ENCODE peak calls at places on chromosomes 7 and 10, in eight cellular contexts. W, K, U, R, L, I, T and F are unnamed samples.

GRCh38 chr7:90621892-90622182 is 25.7 kb downstream of the CDK14 start:
- DNase-seq in T (no peak), R (no peak), I (no peak), W (no peak), L (no peak), U (no peak), K (no peak), F (no peak)

GRCh38 chr10:124614003-124614659 is 130.0 kb downstream of the FAM53B start:
- DNase-seq in L (no peak), U (no peak), T (no peak), K (no peak), I (no peak), R (no peak), W (no peak), F (no peak)

GRCh38 chr10:100876575-100877158 is 36.1 kb upstream of the SLF2 start:
- DNase-seq in R (no peak), T (no peak), W (peak; percentile 55), U (no peak), L (no peak), K (no peak), I (no peak), F (no peak)

GRCh38 chr10:79269969-79270368 is 77.3 kb upstream of the PPIF start:
- DNase-seq in L (no peak), K (no peak), T (no peak), I (no peak), R (no peak), U (no peak), W (no peak), F (no peak)

GRCh38 chr7:35749548-35749947 is 51.3 kb upstream of the SEPTIN7 start:
- DNase-seq in W (no peak), I (no peak), K (no peak), R (peak; percentile 72), T (no peak), U (no peak), L (no peak), F (no peak)

GRCh38 chr10:13993169-13993568 is 337.6 kb downstream of the FRMD4A start:
- DNase-seq in W (no peak), L (peak; percentile 78), I (no peak), T (no peak), K (no peak), R (peak; percentile 80), U (no peak), F (no peak)

GRCh38 chr10:66886848-66887247 is 39.0 kb upstream of the LRRTM3 start:
- DNase-seq in R (no peak), K (no peak), T (no peak), W (no peak), L (no peak), I (no peak), U (no peak), F (no peak)

GRCh38 chr10:4208499-4208898 is 423.5 kb upstream of the KLF6 start:
- DNase-seq in T (no peak), K (no peak), W (no peak), R (no peak), U (no peak), L (no peak), I (no peak), F (no peak)

GRCh38 chr7:118076564-118076963 is 107.4 kb upstream of the LSM8 start:
- DNase-seq in I (no peak), U (no peak), R (no peak), L (no peak), T (no peak), K (no peak), W (no peak), F (no peak)

GRCh38 chr7:20170626-20171025 is 46.6 kb downstream of the MACC1 start:
- DNase-seq in I (no peak), T (no peak), K (no peak), W (no peak), L (no peak), U (no peak), R (peak; percentile 36), F (no peak)

GRCh38 chr7:103810112-103810744 is 179.2 kb downstream of the RELN start:
- DNase-seq in R (no peak), T (no peak), U (no peak), I (no peak), K (no peak), W (no peak), L (no peak), F (no peak)

GRCh38 chr7:150927954-150928340 is 50.2 kb downstream of the KCNH2 start:
- DNase-seq in T (no peak), U (no peak), K (no peak), I (no peak), W (no peak), L (no peak), R (no peak), F (no peak)

GRCh38 chr7:44111759-44112158 is 7.6 kb downstream of the AEBP1 start:
- DNase-seq in T (no peak), R (no peak), L (no peak), W (no peak), K (no peak), I (no peak), U (no peak), F (peak; percentile 64)

GRCh38 chr10:48496831-48497792 is 107.8 kb downstream of the ARHGAP22 start:
- DNase-seq in W (peak; percentile 59), R (peak; percentile 76), K (no peak), L (peak; percentile 47), I (no peak), U (peak; percentile 24), T (no peak), F (no peak)

GRCh38 chr10:30553625-30554442 is 75.7 kb downstream of the LYZL2 start:
- DNase-seq in T (no peak), W (no peak), K (no peak), I (no peak), U (no peak), R (peak; percentile 46), L (no peak), F (peak; percentile 88)

GRCh38 chr7:134024729-134025128 is 102.4 kb upstream of the LRGUK start:
- DNase-seq in I (no peak), R (peak; percentile 11), W (no peak), L (peak; percentile 13), K (no peak), U (no peak), T (no peak), F (no peak)

GRCh38 chr7:2966466-2967078 is 77.1 kb downstream of the CARD11 start:
- DNase-seq in K (no peak), T (no peak), R (no peak), I (no peak), W (peak; percentile 38), L (no peak), U (no peak), F (no peak)

GRCh38 chr7:44114586-44115310 is 8.6 kb downstream of the POLD2 start:
- DNase-seq in R (no peak), K (no peak), U (no peak), I (peak; percentile 39), T (no peak), L (no peak), W (no peak), F (peak; percentile 80)

GRCh38 chr7:67608806-67609205 is 612.2 kb downstream of the TYW1 start:
- DNase-seq in R (no peak), W (no peak), I (no peak), U (no peak), L (no peak), T (no peak), K (no peak), F (no peak)

GRCh38 chr10:126387041-126387908 is 1.0 kb downstream of the ADAM12 start:
- DNase-seq in U (no peak), T (peak; percentile 26), L (no peak), I (no peak), W (no peak), R (peak; percentile 94), K (peak; percentile 16), F (peak; percentile 75)

GRCh38 chr7:134724606-134725005 is 54.8 kb upstream of the CALD1 start:
- DNase-seq in U (no peak), K (no peak), R (peak; percentile 39), T (no peak), L (no peak), W (no peak), I (no peak), F (no peak)

GRCh38 chr7:25849361-25850184 is 302.4 kb upstream of the NFE2L3 start:
- DNase-seq in K (no peak), L (peak; percentile 86), T (no peak), I (no peak), W (no peak), U (peak; percentile 75), R (peak; percentile 86), F (no peak)

GRCh38 chr7:158484801-158485531 is 102.7 kb downstream of the PTPRN2 start:
- DNase-seq in L (no peak), W (no peak), U (no peak), R (no peak), I (no peak), T (no peak), K (no peak), F (no peak)

GRCh38 chr10:23918839-23919238 is 290.1 kb upstream of the KIAA1217 start:
- DNase-seq in L (no peak), I (no peak), R (no peak), U (no peak), K (no peak), W (no peak), T (no peak), F (no peak)

GRCh38 chr10:79940431-79940830 is 8.5 kb downstream of the SFTPD start:
- DNase-seq in I (no peak), W (no peak), K (no peak), U (no peak), R (no peak), T (no peak), L (no peak), F (no peak)

GRCh38 chr10:104033401-104033930 is 52.2 kb downstream of the COL17A1 start:
- DNase-seq in L (no peak), T (no peak), K (no peak), W (no peak), I (no peak), U (no peak), R (no peak), F (no peak)

GRCh38 chr7:78636727-78637126 is 816.7 kb downstream of the MAGI2 start:
- DNase-seq in R (no peak), W (no peak), I (no peak), K (no peak), U (no peak), L (no peak), T (no peak), F (no peak)

GRCh38 chr10:3245395-3245794 is 72.8 kb upstream of the PITRM1 start:
- DNase-seq in R (no peak), I (no peak), K (no peak), U (no peak), T (no peak), L (no peak), W (no peak), F (no peak)

GRCh38 chr7:33814400-33814799 is 90.9 kb upstream of the BMPER start:
- DNase-seq in W (no peak), R (no peak), U (no peak), I (no peak), T (no peak), K (no peak), L (no peak), F (no peak)

GRCh38 chr10:60466267-60467201 is 76.9 kb upstream of the ANK3 start:
- DNase-seq in L (peak; percentile 11), U (no peak), K (no peak), R (peak; percentile 42), W (no peak), T (no peak), I (no peak), F (no peak)

GRCh38 chr10:91197044-91197651 is 23.3 kb upstream of the PCGF5 start:
- DNase-seq in R (no peak), I (no peak), W (no peak), K (no peak), U (no peak), L (no peak), T (no peak), F (peak; percentile 57)